ENCODE peak calls at places on chromosome 19, in eight cellular contexts. One of them, this sample, is unnamed.

GRCh38 chr19:7983286-7983950 is 22.0 kb downstream of the ELAVL1 start:
- DNase-seq in fibroblast of lung: no peak
- DNase-seq in psoas muscle: no peak
- DNase-seq in tibial artery: no peak
- DNase-seq in cardiac muscle cell: no peak
- DNase-seq in AG04450: no peak
- DNase-seq in vagina: no peak
- DNase-seq in DND-41: no peak
- DNase-seq in this sample: no peak

GRCh38 chr19:18023596-18024212 is 15.7 kb downstream of the ARRDC2 start:
- DNase-seq in fibroblast of lung: no peak
- DNase-seq in psoas muscle: peak
- DNase-seq in tibial artery: peak
- DNase-seq in cardiac muscle cell: no peak
- DNase-seq in AG04450: no peak
- DNase-seq in vagina: peak
- DNase-seq in DND-41: peak
- DNase-seq in this sample: peak

GRCh38 chr19:16366433-16367268 is 42.0 kb downstream of the KLF2 start:
- DNase-seq in fibroblast of lung: no peak
- DNase-seq in psoas muscle: no peak
- DNase-seq in tibial artery: no peak
- DNase-seq in cardiac muscle cell: no peak
- DNase-seq in AG04450: no peak
- DNase-seq in vagina: no peak
- DNase-seq in DND-41: no peak
- DNase-seq in this sample: peak

GRCh38 chr19:45050036-45050435 is 11.2 kb downstream of the CLASRP start:
- DNase-seq in fibroblast of lung: no peak
- DNase-seq in psoas muscle: no peak
- DNase-seq in tibial artery: no peak
- DNase-seq in cardiac muscle cell: no peak
- DNase-seq in AG04450: no peak
- DNase-seq in vagina: no peak
- DNase-seq in DND-41: no peak
- DNase-seq in this sample: no peak

GRCh38 chr19:55116232-55117062 is 990 bp downstream of the PPP1R12C start:
- DNase-seq in fibroblast of lung: peak
- DNase-seq in psoas muscle: peak
- DNase-seq in tibial artery: peak
- DNase-seq in cardiac muscle cell: no peak
- DNase-seq in AG04450: no peak
- DNase-seq in vagina: no peak
- DNase-seq in DND-41: peak
- DNase-seq in this sample: no peak

GRCh38 chr19:44753932-44754742 is 5.6 kb downstream of the BCL3 start:
- DNase-seq in fibroblast of lung: peak
- DNase-seq in psoas muscle: peak
- DNase-seq in tibial artery: peak
- DNase-seq in cardiac muscle cell: peak
- DNase-seq in AG04450: no peak
- DNase-seq in vagina: no peak
- DNase-seq in DND-41: peak
- DNase-seq in this sample: peak

GRCh38 chr19:35279985-35280821 is 2.1 kb upstream of the HAMP start:
- DNase-seq in fibroblast of lung: no peak
- DNase-seq in psoas muscle: no peak
- DNase-seq in tibial artery: no peak
- DNase-seq in cardiac muscle cell: no peak
- DNase-seq in AG04450: no peak
- DNase-seq in vagina: no peak
- DNase-seq in DND-41: no peak
- DNase-seq in this sample: no peak

GRCh38 chr19:40252395-40252794 is 25.9 kb upstream of the CCNP start:
- DNase-seq in fibroblast of lung: no peak
- DNase-seq in psoas muscle: no peak
- DNase-seq in tibial artery: no peak
- DNase-seq in cardiac muscle cell: no peak
- DNase-seq in AG04450: no peak
- DNase-seq in vagina: no peak
- DNase-seq in DND-41: no peak
- DNase-seq in this sample: no peak

GRCh38 chr19:51489113-51489512 is 10.8 kb downstream of the CEACAM18 start:
- DNase-seq in fibroblast of lung: no peak
- DNase-seq in psoas muscle: no peak
- DNase-seq in tibial artery: no peak
- DNase-seq in cardiac muscle cell: no peak
- DNase-seq in AG04450: no peak
- DNase-seq in vagina: no peak
- DNase-seq in DND-41: no peak
- DNase-seq in this sample: no peak

GRCh38 chr19:57566396-57567256 is 7.0 kb upstream of the ZNF550 start:
- DNase-seq in fibroblast of lung: peak
- DNase-seq in psoas muscle: no peak
- DNase-seq in tibial artery: no peak
- DNase-seq in cardiac muscle cell: peak
- DNase-seq in AG04450: no peak
- DNase-seq in vagina: no peak
- DNase-seq in DND-41: peak
- DNase-seq in this sample: no peak

GRCh38 chr19:38032151-38032550 is 125.1 kb downstream of the SIPA1L3 start:
- DNase-seq in fibroblast of lung: no peak
- DNase-seq in psoas muscle: no peak
- DNase-seq in tibial artery: no peak
- DNase-seq in cardiac muscle cell: no peak
- DNase-seq in AG04450: no peak
- DNase-seq in vagina: no peak
- DNase-seq in DND-41: no peak
- DNase-seq in this sample: no peak

GRCh38 chr19:4676955-4677731 is 7.0 kb upstream of the MYDGF start:
- DNase-seq in fibroblast of lung: peak
- DNase-seq in psoas muscle: peak
- DNase-seq in tibial artery: no peak
- DNase-seq in cardiac muscle cell: peak
- DNase-seq in AG04450: no peak
- DNase-seq in vagina: no peak
- DNase-seq in DND-41: peak
- DNase-seq in this sample: no peak

GRCh38 chr19:12884202-12884601 is 2.8 kb downstream of the KLF1 start:
- DNase-seq in fibroblast of lung: no peak
- DNase-seq in psoas muscle: no peak
- DNase-seq in tibial artery: no peak
- DNase-seq in cardiac muscle cell: no peak
- DNase-seq in AG04450: no peak
- DNase-seq in vagina: no peak
- DNase-seq in DND-41: no peak
- DNase-seq in this sample: no peak

GRCh38 chr19:12886943-12887747 is at the start of gene KLF1:
- DNase-seq in fibroblast of lung: no peak
- DNase-seq in psoas muscle: no peak
- DNase-seq in tibial artery: no peak
- DNase-seq in cardiac muscle cell: no peak
- DNase-seq in AG04450: no peak
- DNase-seq in vagina: no peak
- DNase-seq in DND-41: no peak
- DNase-seq in this sample: no peak

GRCh38 chr19:12884627-12884925 is 2.4 kb downstream of the KLF1 start:
- DNase-seq in fibroblast of lung: no peak
- DNase-seq in psoas muscle: no peak
- DNase-seq in tibial artery: no peak
- DNase-seq in cardiac muscle cell: no peak
- DNase-seq in AG04450: no peak
- DNase-seq in vagina: no peak
- DNase-seq in DND-41: no peak
- DNase-seq in this sample: no peak

GRCh38 chr19:12885749-12886706 is 973 bp downstream of the KLF1 start:
- DNase-seq in fibroblast of lung: no peak
- DNase-seq in psoas muscle: no peak
- DNase-seq in tibial artery: no peak
- DNase-seq in cardiac muscle cell: no peak
- DNase-seq in AG04450: no peak
- DNase-seq in vagina: no peak
- DNase-seq in DND-41: no peak
- DNase-seq in this sample: no peak

DNA sequence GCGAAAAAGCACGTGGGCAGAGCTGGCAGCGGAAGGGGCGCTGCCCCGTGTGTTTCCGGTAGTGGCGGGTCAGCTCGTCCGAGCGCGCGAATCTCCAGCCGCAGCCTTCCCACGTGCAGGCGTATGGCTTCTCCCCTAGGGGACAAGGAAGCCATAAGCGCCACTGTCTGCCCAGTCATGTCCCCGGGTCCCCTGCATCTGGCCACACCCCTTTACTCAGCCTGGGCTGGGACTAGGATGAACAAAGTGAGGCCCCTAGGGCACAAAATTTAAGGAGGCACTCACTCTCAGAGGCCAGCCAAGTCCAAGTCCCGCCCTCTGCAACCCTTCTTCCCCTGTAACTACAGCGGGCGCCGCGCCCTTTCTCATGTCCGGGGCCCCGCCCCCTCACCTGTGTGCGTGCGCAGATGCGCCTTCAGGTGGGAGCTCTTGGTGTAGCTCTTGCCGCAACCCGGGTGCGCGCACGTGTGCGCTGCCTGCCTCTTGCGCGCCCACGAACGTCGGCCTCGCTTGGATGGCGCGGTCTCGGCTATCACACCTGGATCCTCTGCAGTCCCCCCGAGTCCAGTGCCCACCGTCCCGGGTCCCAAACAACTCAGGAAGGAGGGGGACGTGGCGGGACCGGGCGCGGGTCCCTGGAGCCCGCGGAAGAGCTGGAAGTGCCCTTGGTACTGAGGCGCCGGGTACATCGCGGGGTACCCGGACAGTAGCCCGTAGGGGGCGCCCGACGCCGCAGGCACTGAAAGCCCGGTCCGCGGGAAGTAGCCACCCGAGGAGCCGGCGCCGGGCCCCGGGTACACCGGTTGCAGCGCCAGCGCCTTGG is 1.9 kb downstream of the KLF1 start:
- DNase-seq in fibroblast of lung: peak
- DNase-seq in psoas muscle: peak
- DNase-seq in tibial artery: no peak
- DNase-seq in cardiac muscle cell: peak
- DNase-seq in AG04450: no peak
- DNase-seq in vagina: no peak
- DNase-seq in DND-41: no peak
- DNase-seq in this sample: peak
- H3K27ac ChIP-seq in fibroblast of lung: no peak
- H3K27ac ChIP-seq in psoas muscle: no peak
- H3K27ac ChIP-seq in tibial artery: no peak
- H3K27ac ChIP-seq in cardiac muscle cell: no peak
- H3K27ac ChIP-seq in AG04450: no peak
- H3K27ac ChIP-seq in vagina: no peak
- H3K27ac ChIP-seq in DND-41: no peak
- H3K27ac ChIP-seq in this sample: peak

DNA sequence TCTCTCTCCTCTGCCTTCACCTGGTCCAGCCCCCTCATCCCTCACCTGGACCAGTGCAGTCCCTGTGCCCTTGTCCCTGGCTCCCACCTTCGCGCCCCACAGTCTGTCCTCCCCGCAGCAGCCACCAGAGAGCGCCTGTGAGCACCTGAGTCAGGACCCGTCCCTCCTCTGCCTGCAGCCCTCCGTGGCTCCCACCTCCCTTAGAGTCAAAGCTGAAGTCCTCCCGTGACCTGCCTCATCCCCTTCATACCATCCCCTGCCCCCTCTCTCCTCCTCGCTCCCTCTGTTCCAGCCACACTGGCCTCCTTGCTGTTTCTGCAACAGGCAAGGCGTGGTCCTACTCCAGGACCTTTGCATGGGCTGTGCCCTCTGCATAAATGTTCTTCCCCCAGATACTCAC is 10.3 kb downstream of the CELF5 start:
- DNase-seq in fibroblast of lung: no peak
- DNase-seq in psoas muscle: no peak
- DNase-seq in tibial artery: no peak
- DNase-seq in cardiac muscle cell: no peak
- DNase-seq in AG04450: no peak
- DNase-seq in vagina: no peak
- DNase-seq in DND-41: peak
- DNase-seq in this sample: no peak
- TF ChIP-seq CTCF in fibroblast of lung: peak
- TF ChIP-seq CTCF in psoas muscle: no peak
- TF ChIP-seq CTCF in tibial artery: no peak
- TF ChIP-seq CTCF in cardiac muscle cell: peak
- TF ChIP-seq CTCF in AG04450: peak
- TF ChIP-seq CTCF in vagina: no peak
- TF ChIP-seq CTCF in DND-41: peak
- TF ChIP-seq CTCF in this sample: no peak

GRCh38 chr19:46785980-46786235 is 2.5 kb downstream of the SLC1A5 start:
- DNase-seq in fibroblast of lung: no peak
- DNase-seq in psoas muscle: no peak
- DNase-seq in tibial artery: no peak
- DNase-seq in cardiac muscle cell: no peak
- DNase-seq in AG04450: no peak
- DNase-seq in vagina: no peak
- DNase-seq in DND-41: no peak
- DNase-seq in this sample: no peak
- H3K27ac ChIP-seq in fibroblast of lung: peak
- H3K27ac ChIP-seq in psoas muscle: peak
- H3K27ac ChIP-seq in tibial artery: peak
- H3K27ac ChIP-seq in cardiac muscle cell: no peak
- H3K27ac ChIP-seq in AG04450: peak
- H3K27ac ChIP-seq in vagina: peak
- H3K27ac ChIP-seq in DND-41: peak
- H3K27ac ChIP-seq in this sample: peak

DNA sequence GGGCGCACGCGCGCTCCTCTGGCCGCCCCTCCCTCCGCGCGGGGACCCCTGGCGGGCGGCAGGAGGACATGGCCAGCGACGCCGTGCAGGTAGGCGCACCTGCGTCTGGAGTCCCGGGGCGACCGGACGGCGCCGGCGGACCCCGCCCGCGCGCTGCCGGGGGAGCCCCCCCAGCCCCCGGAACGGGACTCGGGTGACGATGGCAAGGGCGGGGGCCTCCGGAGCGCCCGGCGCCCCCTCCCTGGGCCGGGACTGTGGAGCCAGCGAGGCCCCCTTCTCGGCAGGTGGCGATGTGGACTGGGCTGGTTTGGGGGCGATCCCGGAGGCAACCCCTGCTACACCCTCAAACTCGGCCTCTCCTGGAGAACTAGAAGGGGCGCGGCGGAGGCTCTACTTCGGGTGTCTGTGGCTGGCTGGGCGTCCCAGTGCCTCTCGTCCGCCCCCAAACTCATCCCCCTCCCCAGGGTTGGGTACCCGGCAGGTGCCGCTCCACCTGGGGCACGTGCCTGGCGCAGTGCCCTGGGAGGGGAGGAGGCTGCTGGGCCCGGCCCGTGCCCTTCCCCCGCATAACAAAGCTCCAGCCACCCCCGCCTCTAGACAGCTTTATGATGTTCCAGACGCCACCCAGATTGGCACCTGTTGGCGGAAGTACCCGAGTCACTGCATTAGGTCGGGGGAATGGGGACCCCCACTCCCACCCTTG is 499 bp downstream of the PKN1 start:
- DNase-seq in fibroblast of lung: no peak
- DNase-seq in psoas muscle: no peak
- DNase-seq in tibial artery: no peak
- DNase-seq in cardiac muscle cell: no peak
- DNase-seq in AG04450: no peak
- DNase-seq in vagina: no peak
- DNase-seq in DND-41: peak
- DNase-seq in this sample: peak
- TF ChIP-seq CTCF in fibroblast of lung: no peak
- TF ChIP-seq CTCF in psoas muscle: peak
- TF ChIP-seq CTCF in tibial artery: no peak
- TF ChIP-seq CTCF in cardiac muscle cell: no peak
- TF ChIP-seq CTCF in AG04450: no peak
- TF ChIP-seq CTCF in vagina: no peak
- TF ChIP-seq CTCF in DND-41: peak
- TF ChIP-seq CTCF in this sample: no peak

This sample was measured in CD4-positive, alpha-beta T cell.